ENCODE peak calls at places on chromosomes 13 and 19, in six cellular contexts. P is heart left ventricle; A is activated CD8-positive, alpha-beta T cell treated with anti-CD3 and anti-CD28 coated beads for 36 hours; C is HFFc6; J is ovary; W is fibroblast of pulmonary artery. H is an unnamed sample.

GRCh38 chr13:30983431-30983830 is 51.0 kb downstream of the TEX26 start:
- DNase-seq in C (no peak), J (no peak), W (no peak), A (no peak), P (no peak), H (no peak)

GRCh38 chr19:15673176-15673654 is 328 bp downstream of the CYP4F12 start:
- DNase-seq in C (no peak), W (no peak), P (no peak), A (peak), J (no peak), H (no peak)

GRCh38 chr13:76019421-76020044 is 383.4 kb downstream of the LMO7 start:
- DNase-seq in W (no peak), P (peak), C (peak), J (no peak), A (no peak), H (no peak)

GRCh38 chr13:99033814-99034213 is 56.0 kb upstream of the DOCK9 start:
- DNase-seq in W (peak), P (no peak), C (peak), J (no peak), A (no peak), H (no peak)

GRCh38 chr13:42849200-42849599 is 67.8 kb downstream of the FAM216B start:
- DNase-seq in A (no peak), J (no peak), C (no peak), P (no peak), W (no peak), H (no peak)

GRCh38 chr19:582497-583197 is 7.0 kb upstream of the HCN2 start:
- DNase-seq in A (no peak), P (peak), W (no peak), J (no peak), C (peak), H (no peak)

GRCh38 chr19:45681391-45682015 is 10.2 kb downstream of the SNRPD2 start:
- DNase-seq in P (peak), C (peak), J (peak), A (peak), W (peak), H (peak)

GRCh38 chr13:44879452-44880058 is 109.7 kb downstream of the NUFIP1 start:
- DNase-seq in W (peak), P (no peak), C (peak), J (no peak), A (peak), H (peak)

GRCh38 chr19:16920816-16921529 is 32.2 kb downstream of the F2RL3 start:
- DNase-seq in W (peak), P (no peak), A (no peak), C (peak), J (no peak), H (no peak)

GRCh38 chr19:50332264-50333038 is 3.3 kb upstream of the KCNC3 start:
- DNase-seq in C (no peak), J (no peak), A (no peak), W (no peak), P (no peak), H (peak)

GRCh38 chr13:34935841-34936240 is 6.2 kb upstream of the NBEA start:
- DNase-seq in W (no peak), A (no peak), J (no peak), C (no peak), P (no peak), H (no peak)

GRCh38 chr13:34941436-34941834 is 635 bp upstream of the NBEA start:
- DNase-seq in C (no peak), J (no peak), A (peak), W (no peak), P (no peak), H (no peak)

GRCh38 chr13:34942732-34943674 is 933 bp downstream of the NBEA start:
- DNase-seq in W (no peak), J (peak), A (peak), C (no peak), P (peak), H (peak)

GRCh38 chr13:34941835-34942731 is at the start of gene NBEA:
- DNase-seq in J (peak), C (peak), A (peak), P (peak), W (peak), H (peak)

DNA sequence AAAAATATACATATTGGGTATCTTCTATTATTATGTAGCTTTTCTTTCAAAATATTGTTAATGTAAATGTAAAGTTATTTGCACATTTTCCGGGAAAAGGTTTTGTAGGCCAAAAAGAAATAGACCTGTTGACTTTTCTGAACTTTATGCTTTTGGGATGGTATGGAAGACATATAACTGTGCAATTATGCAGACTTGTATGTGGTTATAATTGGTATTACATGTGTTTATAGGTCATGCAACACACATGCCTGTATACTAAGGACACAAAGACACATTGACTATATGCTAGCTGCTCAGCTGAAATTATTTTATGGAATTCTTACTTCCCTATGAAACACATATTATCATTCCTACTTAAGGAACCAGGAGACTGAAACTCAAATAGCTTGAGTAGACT is 2.3 kb upstream of the NBEA start:
- DNase-seq in C (no peak), W (no peak), J (no peak), P (no peak), A (no peak), H (no peak)
- TF ChIP-seq CTCF in C (peak), W (no peak), J (no peak), P (peak), A (no peak), H (no peak)

GRCh38 chr19:58380037-58380735 is 644 bp downstream of the ZNF837 start:
- DNase-seq in W (no peak), C (no peak), P (no peak), A (peak), J (no peak), H (no peak)
- TF ChIP-seq CTCF in W (no peak), C (no peak), P (no peak), A (no peak), J (no peak), H (no peak)

DNA sequence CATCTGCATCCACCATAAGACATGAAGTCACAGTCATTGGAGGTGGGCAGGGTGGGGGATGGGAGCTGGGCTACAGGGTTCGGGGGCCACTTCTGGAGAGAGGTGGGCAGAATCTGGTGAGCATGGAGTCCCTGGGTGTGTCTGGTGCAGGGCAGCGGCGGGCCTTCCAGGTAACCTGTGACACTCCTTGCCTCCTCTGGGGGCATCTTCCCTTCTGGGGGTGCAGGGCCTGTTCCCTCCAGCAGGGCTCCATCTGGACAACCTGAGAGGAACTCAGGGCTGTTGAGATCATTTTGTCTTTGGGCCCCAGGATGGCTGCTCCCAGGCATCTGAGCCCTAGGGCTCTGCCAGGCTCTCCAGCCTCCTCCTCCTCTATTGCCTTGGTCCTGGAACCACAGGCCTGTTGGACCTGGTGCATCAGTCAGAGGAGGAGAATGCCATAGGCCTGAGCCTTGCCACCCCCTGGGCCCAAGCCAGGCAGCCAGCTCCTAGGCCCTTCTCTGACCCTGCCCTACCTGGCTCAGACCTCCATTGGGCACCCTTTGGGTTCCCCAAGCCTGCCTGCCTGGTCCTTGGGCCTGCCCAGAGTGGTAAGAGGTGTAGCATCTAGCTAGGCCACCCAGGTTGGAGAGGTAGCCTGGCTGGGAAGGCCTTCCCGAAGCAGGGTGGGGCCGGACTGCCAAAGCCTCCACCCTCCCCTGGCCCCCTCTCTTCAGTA is 13.4 kb downstream of the LYL1 start:
- DNase-seq in P (no peak), C (no peak), A (peak), W (no peak), J (peak), H (peak)
- TF ChIP-seq CTCF in P (no peak), C (peak), A (peak), W (peak), J (no peak), H (peak)

GRCh38 chr19:4375620-4376228 is 24.6 kb downstream of the SH3GL1 start:
- DNase-seq in A (no peak), C (peak), P (no peak), W (peak), J (no peak), H (peak)

GRCh38 chr19:4372630-4373367 is 27.5 kb downstream of the SH3GL1 start:
- DNase-seq in C (no peak), W (no peak), J (no peak), A (no peak), P (no peak), H (no peak)

GRCh38 chr19:4373601-4374441 is 26.5 kb downstream of the SH3GL1 start:
- DNase-seq in C (peak), W (peak), A (no peak), J (no peak), P (no peak), H (no peak)

GRCh38 chr19:4375164-4375619 is 25.2 kb downstream of the SH3GL1 start:
- DNase-seq in P (no peak), J (no peak), C (peak), W (no peak), A (no peak), H (no peak)

DNA sequence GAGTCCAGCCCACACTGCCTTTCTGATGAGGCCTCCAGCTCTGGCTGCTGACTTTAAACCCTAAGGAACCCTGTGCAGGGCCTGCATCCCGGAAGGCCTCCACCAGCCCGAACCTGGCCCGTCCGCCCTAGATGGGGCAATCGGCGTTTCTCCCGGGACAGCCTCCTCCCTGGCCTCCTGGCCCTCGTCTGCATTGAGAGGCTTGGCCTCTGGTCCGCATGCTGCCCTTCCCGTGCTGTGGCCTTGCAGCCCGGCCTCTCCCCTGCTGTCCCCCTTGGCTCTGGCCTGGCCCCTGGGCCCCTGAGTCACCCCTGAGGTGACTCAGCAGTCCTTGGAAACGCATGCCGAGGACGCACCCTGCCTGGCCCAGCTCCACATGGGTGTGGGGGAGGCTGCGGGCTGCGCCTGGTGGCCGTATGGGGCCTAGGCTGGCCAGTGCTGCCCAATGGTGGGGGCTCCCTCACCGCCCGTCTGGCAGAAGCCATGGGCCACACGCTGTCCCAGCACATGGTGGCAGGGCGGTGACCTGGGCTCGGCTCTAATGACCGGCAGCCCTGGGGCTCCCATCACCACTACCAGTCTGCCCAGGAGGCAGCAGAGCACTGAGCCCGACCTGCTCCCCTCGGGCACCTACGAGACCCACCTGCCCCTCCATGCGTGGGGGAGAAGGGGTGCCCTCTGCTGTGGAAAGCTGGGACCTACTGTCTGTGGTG is 25.7 kb downstream of the SH3GL1 start:
- DNase-seq in C (peak), J (peak), P (peak), A (no peak), W (peak), H (no peak)
- TF ChIP-seq CTCF in C (peak), J (no peak), P (no peak), A (no peak), W (no peak), H (no peak)